ENCODE peak calls at places on chromosomes 13 and 19, in ten cellular contexts. One of them, this sample, is unnamed.
A peak's percentile ranks its signal among the peaks of the same experiment; 100 is the strongest.

GRCh38 chr19:19083413-19084178 is 19.8 kb downstream of the SLC25A42 start:
- DNase-seq in A673: no peak
- DNase-seq in Calu3: no peak
- DNase-seq in nephron progenitor cell: no peak
- DNase-seq in heart right ventricle: peak; percentile 68
- DNase-seq in gastrocnemius medialis: no peak
- DNase-seq in osteoblast: peak; percentile 34
- DNase-seq in GM23338: no peak
- DNase-seq in coronary artery: no peak
- DNase-seq in cardiac muscle cell: no peak
- DNase-seq in this sample: no peak

GRCh38 chr19:1063909-1064660 is 2.9 kb upstream of the ARHGAP45 start:
- DNase-seq in A673: no peak
- DNase-seq in Calu3: no peak
- DNase-seq in nephron progenitor cell: peak; percentile 45
- DNase-seq in heart right ventricle: no peak
- DNase-seq in gastrocnemius medialis: no peak
- DNase-seq in osteoblast: no peak
- DNase-seq in GM23338: peak; percentile 82
- DNase-seq in coronary artery: no peak
- DNase-seq in cardiac muscle cell: no peak
- DNase-seq in this sample: no peak

GRCh38 chr19:38793186-38793585 is 4.2 kb downstream of the LGALS7B start:
- DNase-seq in A673: peak; percentile 26
- DNase-seq in Calu3: no peak
- DNase-seq in nephron progenitor cell: no peak
- DNase-seq in heart right ventricle: no peak
- DNase-seq in gastrocnemius medialis: no peak
- DNase-seq in osteoblast: peak; percentile 36
- DNase-seq in GM23338: no peak
- DNase-seq in coronary artery: no peak
- DNase-seq in cardiac muscle cell: peak; percentile 59
- DNase-seq in this sample: no peak

GRCh38 chr13:29905845-29906244 is 55.4 kb upstream of the UBL3 start:
- DNase-seq in A673: peak; percentile 40
- DNase-seq in Calu3: peak; percentile 42
- DNase-seq in nephron progenitor cell: no peak
- DNase-seq in heart right ventricle: no peak
- DNase-seq in gastrocnemius medialis: no peak
- DNase-seq in osteoblast: no peak
- DNase-seq in GM23338: no peak
- DNase-seq in coronary artery: no peak
- DNase-seq in cardiac muscle cell: peak; percentile 70
- DNase-seq in this sample: peak; percentile 83

GRCh38 chr19:19653597-19654147 is 9.8 kb downstream of the ATP13A1 start:
- DNase-seq in A673: no peak
- DNase-seq in Calu3: no peak
- DNase-seq in nephron progenitor cell: no peak
- DNase-seq in heart right ventricle: no peak
- DNase-seq in gastrocnemius medialis: no peak
- DNase-seq in osteoblast: peak; percentile 71
- DNase-seq in GM23338: no peak
- DNase-seq in coronary artery: no peak
- DNase-seq in cardiac muscle cell: no peak
- DNase-seq in this sample: no peak

GRCh38 chr13:86729206-86729605 is 930.0 kb upstream of the SLITRK6 start:
- DNase-seq in A673: no peak
- DNase-seq in Calu3: no peak
- DNase-seq in nephron progenitor cell: no peak
- DNase-seq in heart right ventricle: no peak
- DNase-seq in gastrocnemius medialis: no peak
- DNase-seq in osteoblast: no peak
- DNase-seq in GM23338: no peak
- DNase-seq in coronary artery: no peak
- DNase-seq in cardiac muscle cell: no peak
- DNase-seq in this sample: no peak

GRCh38 chr13:77781804-77782203 is 84.3 kb downstream of the SLAIN1 start:
- DNase-seq in A673: no peak
- DNase-seq in Calu3: no peak
- DNase-seq in nephron progenitor cell: no peak
- DNase-seq in heart right ventricle: no peak
- DNase-seq in gastrocnemius medialis: no peak
- DNase-seq in osteoblast: no peak
- DNase-seq in GM23338: no peak
- DNase-seq in coronary artery: no peak
- DNase-seq in cardiac muscle cell: no peak
- DNase-seq in this sample: no peak

GRCh38 chr13:112672651-112673284 is 17.1 kb upstream of the ATP11A start:
- DNase-seq in A673: no peak
- DNase-seq in Calu3: no peak
- DNase-seq in nephron progenitor cell: no peak
- DNase-seq in heart right ventricle: no peak
- DNase-seq in gastrocnemius medialis: no peak
- DNase-seq in osteoblast: peak; percentile 19
- DNase-seq in GM23338: no peak
- DNase-seq in coronary artery: no peak
- DNase-seq in cardiac muscle cell: no peak
- DNase-seq in this sample: no peak

GRCh38 chr19:2266183-2266993 is 10.2 kb upstream of the JSRP1 start:
- DNase-seq in A673: no peak
- DNase-seq in Calu3: peak; percentile 63
- DNase-seq in nephron progenitor cell: no peak
- DNase-seq in heart right ventricle: peak; percentile 86
- DNase-seq in gastrocnemius medialis: peak; percentile 61
- DNase-seq in osteoblast: peak; percentile 97
- DNase-seq in GM23338: no peak
- DNase-seq in coronary artery: no peak
- DNase-seq in cardiac muscle cell: peak; percentile 91
- DNase-seq in this sample: peak; percentile 97

GRCh38 chr19:29524912-29525870 is 603 bp upstream of the VSTM2B start:
- DNase-seq in A673: no peak
- DNase-seq in Calu3: no peak
- DNase-seq in nephron progenitor cell: peak; percentile 55
- DNase-seq in heart right ventricle: no peak
- DNase-seq in gastrocnemius medialis: no peak
- DNase-seq in osteoblast: peak; percentile 89
- DNase-seq in GM23338: peak; percentile 80
- DNase-seq in coronary artery: no peak
- DNase-seq in cardiac muscle cell: no peak
- DNase-seq in this sample: no peak

GRCh38 chr13:90882551-90882950 is 464.9 kb upstream of the MIR17HG start:
- DNase-seq in A673: no peak
- DNase-seq in Calu3: no peak
- DNase-seq in nephron progenitor cell: no peak
- DNase-seq in heart right ventricle: no peak
- DNase-seq in gastrocnemius medialis: no peak
- DNase-seq in osteoblast: no peak
- DNase-seq in GM23338: no peak
- DNase-seq in coronary artery: no peak
- DNase-seq in cardiac muscle cell: no peak
- DNase-seq in this sample: no peak

GRCh38 chr13:90884066-90884465 is 463.4 kb upstream of the MIR17HG start:
- DNase-seq in A673: no peak
- DNase-seq in Calu3: no peak
- DNase-seq in nephron progenitor cell: no peak
- DNase-seq in heart right ventricle: no peak
- DNase-seq in gastrocnemius medialis: no peak
- DNase-seq in osteoblast: no peak
- DNase-seq in GM23338: no peak
- DNase-seq in coronary artery: no peak
- DNase-seq in cardiac muscle cell: no peak
- DNase-seq in this sample: no peak

GRCh38 chr13:90880790-90881189 is 466.7 kb upstream of the MIR17HG start:
- DNase-seq in A673: no peak
- DNase-seq in Calu3: no peak
- DNase-seq in nephron progenitor cell: no peak
- DNase-seq in heart right ventricle: no peak
- DNase-seq in gastrocnemius medialis: no peak
- DNase-seq in osteoblast: no peak
- DNase-seq in GM23338: no peak
- DNase-seq in coronary artery: no peak
- DNase-seq in cardiac muscle cell: no peak
- DNase-seq in this sample: no peak

GRCh38 chr13:90883592-90883991 is 463.9 kb upstream of the MIR17HG start:
- DNase-seq in A673: no peak
- DNase-seq in Calu3: no peak
- DNase-seq in nephron progenitor cell: no peak
- DNase-seq in heart right ventricle: no peak
- DNase-seq in gastrocnemius medialis: no peak
- DNase-seq in osteoblast: no peak
- DNase-seq in GM23338: no peak
- DNase-seq in coronary artery: no peak
- DNase-seq in cardiac muscle cell: no peak
- DNase-seq in this sample: no peak
- TF ChIP-seq CTCF in A673: peak; percentile 29
- TF ChIP-seq CTCF in Calu3: no peak
- TF ChIP-seq CTCF in nephron progenitor cell: no peak
- TF ChIP-seq CTCF in heart right ventricle: no peak
- TF ChIP-seq CTCF in gastrocnemius medialis: no peak
- TF ChIP-seq CTCF in osteoblast: no peak
- TF ChIP-seq CTCF in GM23338: no peak
- TF ChIP-seq CTCF in coronary artery: no peak
- TF ChIP-seq CTCF in cardiac muscle cell: no peak
- TF ChIP-seq CTCF in this sample: no peak

GRCh38 chr19:48591021-48591420 is 15.5 kb upstream of the SPACA4 start:
- DNase-seq in A673: peak; percentile 44
- DNase-seq in Calu3: no peak
- DNase-seq in nephron progenitor cell: no peak
- DNase-seq in heart right ventricle: no peak
- DNase-seq in gastrocnemius medialis: no peak
- DNase-seq in osteoblast: peak; percentile 58
- DNase-seq in GM23338: peak; percentile 73
- DNase-seq in coronary artery: no peak
- DNase-seq in cardiac muscle cell: peak; percentile 30
- DNase-seq in this sample: no peak
- TF ChIP-seq CTCF in A673: no peak
- TF ChIP-seq CTCF in Calu3: no peak
- TF ChIP-seq CTCF in nephron progenitor cell: no peak
- TF ChIP-seq CTCF in heart right ventricle: no peak
- TF ChIP-seq CTCF in gastrocnemius medialis: no peak
- TF ChIP-seq CTCF in osteoblast: peak; percentile 16
- TF ChIP-seq CTCF in GM23338: peak; percentile 44
- TF ChIP-seq CTCF in coronary artery: no peak
- TF ChIP-seq CTCF in cardiac muscle cell: peak; percentile 16
- TF ChIP-seq CTCF in this sample: no peak

GRCh38 chr19:4495471-4495870 is 22.8 kb downstream of the PLIN4 start:
- DNase-seq in A673: no peak
- DNase-seq in Calu3: peak; percentile 12
- DNase-seq in nephron progenitor cell: no peak
- DNase-seq in heart right ventricle: no peak
- DNase-seq in gastrocnemius medialis: no peak
- DNase-seq in osteoblast: peak; percentile 84
- DNase-seq in GM23338: peak; percentile 44
- DNase-seq in coronary artery: no peak
- DNase-seq in cardiac muscle cell: no peak
- DNase-seq in this sample: no peak
- TF ChIP-seq CTCF in A673: no peak
- TF ChIP-seq CTCF in Calu3: no peak
- TF ChIP-seq CTCF in nephron progenitor cell: no peak
- TF ChIP-seq CTCF in heart right ventricle: no peak
- TF ChIP-seq CTCF in gastrocnemius medialis: no peak
- TF ChIP-seq CTCF in osteoblast: no peak
- TF ChIP-seq CTCF in GM23338: peak; percentile 31
- TF ChIP-seq CTCF in coronary artery: no peak
- TF ChIP-seq CTCF in cardiac muscle cell: no peak
- TF ChIP-seq CTCF in this sample: no peak

GRCh38 chr19:5805465-5806132 is 732 bp downstream of the NRTN start:
- DNase-seq in A673: peak; percentile 85
- DNase-seq in Calu3: peak; percentile 88
- DNase-seq in nephron progenitor cell: peak; percentile 95
- DNase-seq in heart right ventricle: peak; percentile 77
- DNase-seq in gastrocnemius medialis: no peak
- DNase-seq in osteoblast: peak; percentile 97
- DNase-seq in GM23338: peak; percentile 97
- DNase-seq in coronary artery: no peak
- DNase-seq in cardiac muscle cell: peak; percentile 60
- DNase-seq in this sample: peak; percentile 93
- TF ChIP-seq CTCF in A673: peak; percentile 81
- TF ChIP-seq CTCF in Calu3: peak; percentile 77
- TF ChIP-seq CTCF in nephron progenitor cell: peak; percentile 84
- TF ChIP-seq CTCF in heart right ventricle: peak; percentile 31
- TF ChIP-seq CTCF in gastrocnemius medialis: no peak
- TF ChIP-seq CTCF in osteoblast: peak; percentile 54
- TF ChIP-seq CTCF in GM23338: peak; percentile 79
- TF ChIP-seq CTCF in coronary artery: peak; percentile 23
- TF ChIP-seq CTCF in cardiac muscle cell: peak; percentile 79
- TF ChIP-seq CTCF in this sample: peak; percentile 49